ENCODE peak calls at places on chromosome 4, in five cellular contexts. N is HT1080, A is mesothelial cell of epicardium, J is A172, Q is progenitor cell of endocrine pancreas. Z is an unnamed sample.

GRCh38 chr4:6562931-6563901 is 11.8 kb upstream of the MAN2B2 start:
- DNase-seq in A (no peak), Q (no peak), N (no peak), J (no peak), Z (no peak)

GRCh38 chr4:173169428-173170209 is 1.0 kb downstream of the GALNT7 start:
- DNase-seq in Q (peak), N (peak), J (no peak), A (peak), Z (peak)

GRCh38 chr4:55037728-55038127 is 87.7 kb downstream of the KDR start:
- DNase-seq in J (no peak), Q (no peak), A (no peak), N (no peak), Z (no peak)

GRCh38 chr4:151553874-151554273 is 144.9 kb downstream of the FHIP1A start:
- DNase-seq in A (no peak), J (no peak), N (no peak), Q (no peak), Z (no peak)

GRCh38 chr4:7970031-7970946 is 30.6 kb upstream of the AFAP1 start:
- DNase-seq in A (no peak), N (peak), Q (no peak), J (peak), Z (no peak)

GRCh38 chr4:119665718-119666117 is 37.1 kb upstream of the PDE5A start:
- DNase-seq in N (no peak), A (no peak), J (no peak), Q (no peak), Z (no peak)

GRCh38 chr4:140186651-140187315 is 32.8 kb upstream of the MAML3 start:
- DNase-seq in J (peak), N (peak), A (no peak), Q (no peak), Z (no peak)

GRCh38 chr4:134308910-134309309 is 107.3 kb upstream of the PABPC4L start:
- DNase-seq in Q (no peak), N (no peak), J (no peak), A (no peak), Z (no peak)

GRCh38 chr4:168484626-168485025 is 4.3 kb upstream of the DDX60L start:
- DNase-seq in Q (no peak), N (peak), A (no peak), J (no peak), Z (no peak)

GRCh38 chr4:38313999-38314561 is 349.9 kb upstream of the KLF3 start:
- DNase-seq in Q (no peak), A (no peak), J (peak), N (peak), Z (no peak)

GRCh38 chr4:66555301-66555700 is 885.0 kb upstream of the EPHA5 start:
- DNase-seq in J (no peak), A (no peak), N (no peak), Q (no peak), Z (no peak)

GRCh38 chr4:172989984-172990711 is 178.5 kb upstream of the GALNT7 start:
- DNase-seq in A (no peak), N (no peak), Q (no peak), J (no peak), Z (no peak)

GRCh38 chr4:187883836-187884235 is 111.7 kb upstream of the ZFP42 start:
- DNase-seq in A (no peak), N (no peak), Q (no peak), J (no peak), Z (peak)

GRCh38 chr4:184822356-184822755 is 3.4 kb downstream of the ACSL1 start:
- DNase-seq in N (no peak), A (no peak), J (no peak), Q (no peak), Z (no peak)

GRCh38 chr4:168610911-168611530 is 114.2 kb downstream of the PALLD start:
- DNase-seq in A (no peak), J (no peak), N (no peak), Q (no peak), Z (no peak)